ENCODE peak calls at places on chromosomes 7 and 10, in ten cellular contexts. J, A, I, U, K, O, S, P, E and N are unnamed samples.

GRCh38 chr7:50711271-50712175 is 71.2 kb downstream of the GRB10 start:
- DNase-seq in J (no peak), A (no peak), I (no peak), U (no peak), K (no peak), O (no peak), S (no peak), P (no peak), E (no peak), N (no peak)

GRCh38 chr10:45063605-45064231 is 63.0 kb downstream of the ZNF22 start:
- DNase-seq in J (no peak), A (no peak), I (no peak), U (peak), K (no peak), O (no peak), S (no peak), P (no peak), E (no peak), N (peak)

GRCh38 chr10:61486738-61487396 is 33.7 kb upstream of the TMEM26 start:
- DNase-seq in J (no peak), A (no peak), I (no peak), U (no peak), K (no peak), O (no peak), S (no peak), P (no peak), E (no peak), N (peak)

GRCh38 chr7:90178592-90179279 is 24.5 kb downstream of the STEAP1 start:
- DNase-seq in J (no peak), A (no peak), I (no peak), U (no peak), K (no peak), O (peak), S (no peak), P (no peak), E (no peak), N (peak)

GRCh38 chr7:146411975-146412374 is 295.4 kb downstream of the CNTNAP2 start:
- DNase-seq in J (no peak), A (no peak), I (no peak), U (no peak), K (no peak), O (no peak), S (no peak), P (no peak), E (no peak), N (no peak)

GRCh38 chr10:60914676-60915075 is 29.3 kb downstream of the RHOBTB1 start:
- DNase-seq in J (no peak), A (no peak), I (no peak), U (no peak), K (no peak), O (no peak), S (no peak), P (no peak), E (no peak), N (no peak)

GRCh38 chr7:158586499-158587191 is 978 bp downstream of the PTPRN2 start:
- DNase-seq in J (no peak), A (no peak), I (no peak), U (no peak), K (no peak), O (no peak), S (no peak), P (no peak), E (no peak), N (no peak)

GRCh38 chr10:44963772-44964633 is 4.4 kb downstream of the RASSF4 start:
- DNase-seq in J (no peak), A (peak), I (no peak), U (no peak), K (no peak), O (no peak), S (no peak), P (no peak), E (peak), N (no peak)

GRCh38 chr10:16381083-16381482 is 55.7 kb upstream of the PTER start:
- DNase-seq in J (no peak), A (no peak), I (no peak), U (no peak), K (no peak), O (peak), S (no peak), P (no peak), E (no peak), N (no peak)

GRCh38 chr7:1046722-1047679 is 2.7 kb downstream of the GPR146 start:
- DNase-seq in J (no peak), A (no peak), I (no peak), U (peak), K (no peak), O (no peak), S (peak), P (no peak), E (no peak), N (no peak)

GRCh38 chr7:47757946-47758371 is 176.0 kb upstream of the TNS3 start:
- DNase-seq in J (no peak), A (peak), I (no peak), U (no peak), K (no peak), O (no peak), S (no peak), P (no peak), E (no peak), N (no peak)

GRCh38 chr7:148142660-148143248 is 447.8 kb upstream of the C7orf33 start:
- DNase-seq in J (peak), A (no peak), I (peak), U (peak), K (no peak), O (peak), S (no peak), P (peak), E (peak), N (peak)

GRCh38 chr7:69228212-69228811 is 370.0 kb upstream of the AUTS2 start:
- DNase-seq in J (no peak), A (no peak), I (no peak), U (no peak), K (no peak), O (no peak), S (no peak), P (no peak), E (no peak), N (no peak)